ENCODE peak calls at places on chromosomes 4 and X, in five cellular contexts. E is stomach, S is heart left ventricle, R is suprapubic skin, K is tibial nerve. Q is an unnamed sample. For H3K9me3, the result is how much of the 10 kb centered on the place peaks cover.

GRCh38 chr4:93384211-93384610 is 444.3 kb upstream of the ATOH1 start:
- DNase-seq in K (no peak), E (no peak), S (no peak), R (no peak), Q (no peak)

GRCh38 chr4:113330200-113330599 is 280.7 kb downstream of the ANK2 start:
- DNase-seq in E (no peak), S (no peak), K (no peak), R (no peak), Q (no peak)

GRCh38 chr4:21656832-21657231 is 291.7 kb downstream of the KCNIP4 start:
- DNase-seq in E (no peak), R (no peak), K (no peak), S (no peak), Q (no peak)

GRCh38 chr4:151048913-151049312 is 33.8 kb upstream of the LRBA start:
- DNase-seq in K (no peak), R (no peak), S (no peak), E (no peak), Q (no peak)

GRCh38 chrX:44843753-44844152 is at the start of gene DUSP21:
- DNase-seq in S (no peak), E (no peak), R (no peak), K (no peak), Q (no peak)

GRCh38 chr4:79044260-79044659 is 105.0 kb upstream of the PAQR3 start:
- DNase-seq in S (no peak), K (no peak), R (no peak), E (no peak), Q (no peak)

GRCh38 chr4:186297013-186297645 is 31.1 kb downstream of the F11 start:
- DNase-seq in E (no peak), K (no peak), R (no peak), S (no peak), Q (no peak)

GRCh38 chrX:119605739-119606507 is at the start of gene NKRF:
- DNase-seq in R (peak), S (peak), K (peak), E (peak), Q (peak)

GRCh38 chr4:42865572-42866189 is 26.8 kb upstream of the GRXCR1 start:
- DNase-seq in E (peak), K (peak), S (no peak), R (no peak), Q (peak)

GRCh38 chrX:46184749-46185148 is 360.5 kb downstream of the ZNF674 start:
- DNase-seq in R (no peak), S (no peak), E (no peak), K (no peak), Q (no peak)

GRCh38 chrX:104309169-104309568 is 54.4 kb upstream of the ESX1 start:
- DNase-seq in E (no peak), S (no peak), R (no peak), K (no peak), Q (no peak)

GRCh38 chrX:155662297-155662696 is 49.5 kb upstream of the TMLHE start:
- DNase-seq in K (no peak), R (no peak), S (no peak), E (no peak), Q (no peak)
- TF ChIP-seq CTCF in K (no peak), R (no peak), S (no peak), E (peak), Q (no peak)

GRCh38 chr4:20359692-20360091 is 108.0 kb downstream of the SLIT2 start:
- DNase-seq in S (no peak), R (no peak), K (no peak), E (no peak), Q (no peak)
- TF ChIP-seq POLR2A in S (no peak), R (no peak), K (no peak), E (no peak), Q (no peak)

GRCh38 chr4:105392858-105393257 is 81.0 kb downstream of the PPA2 start:
- DNase-seq in E (no peak), S (no peak), K (no peak), R (no peak), Q (no peak)
- H3K9me3 ChIP-seq in E (under half), S (under half), K (under half), R (under half), Q (under half)

GRCh38 chr4:111919666-111920065 is 225.6 kb upstream of the FAM241A start:
- DNase-seq in E (no peak), R (no peak), S (no peak), K (no peak), Q (no peak)
- TF ChIP-seq CTCF in E (no peak), R (no peak), S (no peak), K (no peak), Q (no peak)

GRCh38 chrX:55488559-55489314 is 911 bp downstream of the USP51 start:
- DNase-seq in K (peak), E (peak), R (peak), S (peak), Q (peak)
- TF ChIP-seq POLR2A in K (no peak), E (no peak), R (no peak), S (no peak), Q (peak)

DNA sequence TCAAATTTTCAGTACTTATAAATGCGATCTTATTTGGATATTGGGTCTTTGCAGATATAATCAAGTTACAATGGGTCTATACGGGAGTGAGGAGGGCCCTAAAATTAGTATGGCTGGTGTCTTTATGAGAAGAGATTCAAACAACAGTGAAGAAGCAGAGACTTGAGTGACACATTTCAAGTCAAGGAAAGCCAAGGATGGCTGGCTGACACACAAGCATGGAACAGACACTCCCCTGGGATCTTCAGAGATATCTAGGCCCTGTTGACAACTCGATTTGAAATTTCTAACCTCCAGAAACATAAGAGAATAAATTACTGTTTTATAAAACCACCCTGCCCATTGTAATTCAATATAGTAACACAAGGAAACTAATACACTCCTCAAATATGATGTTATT is 1886.0 kb upstream of the PCDH7 start:
- DNase-seq in R (no peak), K (no peak), S (no peak), E (no peak), Q (no peak)
- H3K9me3 ChIP-seq in R (under half), K (under half), S (under half), E (under half), Q (under half)

GRCh38 chr4:77220841-77221613 is 64.0 kb downstream of the CCNG2 start:
- DNase-seq in R (no peak), S (peak), E (no peak), K (no peak), Q (no peak)
- TF ChIP-seq CTCF in R (no peak), S (no peak), E (no peak), K (no peak), Q (no peak)

GRCh38 chrX:112081781-112082482 is 644 bp downstream of the TRPC5 start:
- DNase-seq in E (no peak), S (no peak), R (no peak), K (no peak), Q (no peak)

GRCh38 chrX:112085149-112085548 is 2.6 kb upstream of the TRPC5 start:
- DNase-seq in E (no peak), R (no peak), S (no peak), K (no peak), Q (no peak)

GRCh38 chrX:112083624-112084326 is 1.2 kb upstream of the TRPC5 start:
- DNase-seq in S (no peak), K (no peak), R (no peak), E (no peak), Q (no peak)

GRCh38 chrX:112087545-112087944 is 5.0 kb upstream of the TRPC5 start:
- DNase-seq in S (no peak), K (no peak), R (no peak), E (no peak), Q (no peak)
- TF ChIP-seq POLR2A in S (no peak), K (no peak), R (no peak), E (no peak), Q (no peak)

DNA sequence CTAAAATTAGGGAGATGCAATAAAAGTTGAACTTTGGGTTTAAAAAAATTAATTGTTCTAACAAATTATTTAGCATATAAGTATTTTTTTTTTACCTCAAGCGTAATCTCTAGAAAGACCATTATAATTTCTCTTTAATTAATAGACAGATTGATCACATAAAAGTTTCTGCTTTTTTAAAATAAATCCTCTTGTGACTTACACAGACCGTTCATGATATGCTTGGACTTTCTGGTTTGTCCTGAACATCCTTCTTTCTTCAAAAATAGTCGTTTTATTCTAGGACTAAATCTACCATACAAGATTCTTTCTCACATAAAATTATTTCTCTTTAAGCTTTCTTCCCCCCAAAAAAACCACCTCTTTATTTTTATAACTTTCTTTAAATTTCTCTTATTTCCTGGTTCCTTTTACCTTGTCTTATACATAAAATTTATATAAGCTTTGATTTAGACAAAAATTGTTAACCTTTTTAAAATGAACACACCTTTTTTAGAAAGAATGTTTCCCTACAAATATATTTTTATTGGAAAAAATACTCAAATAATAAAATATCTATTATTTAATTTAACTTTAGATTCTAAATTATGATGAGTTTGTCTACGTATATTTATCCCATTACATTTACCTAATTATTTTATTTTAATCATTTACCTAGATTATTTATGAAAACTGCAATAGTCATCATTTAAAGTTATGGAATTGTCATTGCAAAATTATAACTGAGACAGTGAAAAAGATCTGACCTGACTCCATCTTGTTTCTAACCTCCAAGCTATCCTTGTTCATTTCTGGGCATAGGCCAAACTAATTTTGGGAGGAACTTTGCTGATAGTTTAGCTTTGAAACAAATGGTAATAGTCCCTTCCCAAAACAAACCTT is 37.6 kb downstream of the PGRMC2 start:
- DNase-seq in K (no peak), E (no peak), R (no peak), S (no peak), Q (no peak)
- H3K9me3 ChIP-seq in K (under half), E (under half), R (under half), S (under half), Q (under half)